ENCODE peak calls at places on chromosome 21, in four cellular contexts. One of them, this sample, is unnamed.

GRCh38 chr21:43467785-43468184 is 40.9 kb upstream of the SIK1 start:
- DNase-seq in cardiac muscle cell: no peak
- DNase-seq in omental fat pad: peak
- DNase-seq in activated naive CD4-positive, alpha-beta T cell treated with anti-CD3 and anti-CD28 coated beads, Interleukin-2, amount 10 ng/mL, durations not matched to agents 7 days and 5 days: peak
- DNase-seq in this sample: no peak

GRCh38 chr21:32253215-32253641 is 25.6 kb downstream of the MIS18A start:
- DNase-seq in cardiac muscle cell: peak
- DNase-seq in omental fat pad: peak
- DNase-seq in activated naive CD4-positive, alpha-beta T cell treated with anti-CD3 and anti-CD28 coated beads, Interleukin-2, amount 10 ng/mL, durations not matched to agents 7 days and 5 days: no peak
- DNase-seq in this sample: no peak

GRCh38 chr21:46188226-46189212 is 4.3 kb upstream of the SPATC1L start:
- DNase-seq in cardiac muscle cell: peak
- DNase-seq in omental fat pad: peak
- DNase-seq in activated naive CD4-positive, alpha-beta T cell treated with anti-CD3 and anti-CD28 coated beads, Interleukin-2, amount 10 ng/mL, durations not matched to agents 7 days and 5 days: no peak
- DNase-seq in this sample: no peak

GRCh38 chr21:32687946-32688345 is 39.9 kb downstream of the SYNJ1 start:
- DNase-seq in cardiac muscle cell: no peak
- DNase-seq in omental fat pad: no peak
- DNase-seq in activated naive CD4-positive, alpha-beta T cell treated with anti-CD3 and anti-CD28 coated beads, Interleukin-2, amount 10 ng/mL, durations not matched to agents 7 days and 5 days: no peak
- DNase-seq in this sample: no peak

GRCh38 chr21:25512095-25513086 is 94.9 kb downstream of the MRPL39 start:
- DNase-seq in cardiac muscle cell: no peak
- DNase-seq in omental fat pad: no peak
- DNase-seq in activated naive CD4-positive, alpha-beta T cell treated with anti-CD3 and anti-CD28 coated beads, Interleukin-2, amount 10 ng/mL, durations not matched to agents 7 days and 5 days: no peak
- DNase-seq in this sample: no peak

GRCh38 chr21:16108561-16109070 is 378.8 kb downstream of the USP25 start:
- DNase-seq in cardiac muscle cell: no peak
- DNase-seq in omental fat pad: no peak
- DNase-seq in activated naive CD4-positive, alpha-beta T cell treated with anti-CD3 and anti-CD28 coated beads, Interleukin-2, amount 10 ng/mL, durations not matched to agents 7 days and 5 days: no peak
- DNase-seq in this sample: no peak

GRCh38 chr21:39444406-39445145 is 1.0 kb downstream of the LCA5L start:
- DNase-seq in cardiac muscle cell: peak
- DNase-seq in omental fat pad: no peak
- DNase-seq in activated naive CD4-positive, alpha-beta T cell treated with anti-CD3 and anti-CD28 coated beads, Interleukin-2, amount 10 ng/mL, durations not matched to agents 7 days and 5 days: no peak
- DNase-seq in this sample: no peak

GRCh38 chr21:42567861-42568260 is 54.2 kb downstream of the SLC37A1 start:
- DNase-seq in cardiac muscle cell: no peak
- DNase-seq in omental fat pad: no peak
- DNase-seq in activated naive CD4-positive, alpha-beta T cell treated with anti-CD3 and anti-CD28 coated beads, Interleukin-2, amount 10 ng/mL, durations not matched to agents 7 days and 5 days: peak
- DNase-seq in this sample: no peak

GRCh38 chr21:26070822-26071425 is 99.6 kb downstream of the APP start:
- DNase-seq in cardiac muscle cell: peak
- DNase-seq in omental fat pad: no peak
- DNase-seq in activated naive CD4-positive, alpha-beta T cell treated with anti-CD3 and anti-CD28 coated beads, Interleukin-2, amount 10 ng/mL, durations not matched to agents 7 days and 5 days: peak
- DNase-seq in this sample: no peak

GRCh38 chr21:28975401-28975800 is 17.3 kb downstream of the LTN1 start:
- DNase-seq in cardiac muscle cell: peak
- DNase-seq in omental fat pad: no peak
- DNase-seq in activated naive CD4-positive, alpha-beta T cell treated with anti-CD3 and anti-CD28 coated beads, Interleukin-2, amount 10 ng/mL, durations not matched to agents 7 days and 5 days: no peak
- DNase-seq in this sample: no peak

GRCh38 chr21:38438476-38438893 is 59.8 kb downstream of the ERG start:
- DNase-seq in cardiac muscle cell: peak
- DNase-seq in omental fat pad: peak
- DNase-seq in activated naive CD4-positive, alpha-beta T cell treated with anti-CD3 and anti-CD28 coated beads, Interleukin-2, amount 10 ng/mL, durations not matched to agents 7 days and 5 days: no peak
- DNase-seq in this sample: no peak

This sample was measured in substantia nigra.